ENCODE peak calls at places on chromosomes 16 and 17, in seven cellular contexts. M is stimulated activated CD4-positive, alpha-beta T cell treated with anti-CD3 and anti-CD28 coated beads, Interleukin-1b, Interleukin-23, amount 100 ng/mL, for 1 hour; Y is CD8-positive, alpha-beta memory T cell; T is Calu3; K is mucosa of descending colon; U is substantia nigra; S is HT1080. P is an unnamed sample.

GRCh38 chr17:44942456-44942855 is 5.1 kb downstream of the KIF18B start:
- DNase-seq in M (no peak), Y (no peak), T (no peak), K (no peak), U (no peak), S (no peak), P (no peak)

GRCh38 chr17:72056727-72057290 is 64.0 kb upstream of the SOX9 start:
- DNase-seq in M (no peak), Y (no peak), T (no peak), K (no peak), U (no peak), S (no peak), P (no peak)

GRCh38 chr17:57911834-57912673 is 43.2 kb downstream of the CUEDC1 start:
- DNase-seq in M (no peak), Y (no peak), T (peak; percentile 88), K (peak; percentile 94), U (peak; percentile 82), S (no peak), P (peak; percentile 97)

GRCh38 chr16:83682858-83683235 is 124.9 kb upstream of the HSBP1 start:
- DNase-seq in M (no peak), Y (no peak), T (no peak), K (no peak), U (no peak), S (no peak), P (no peak)

GRCh38 chr16:72043058-72043457 is 11.2 kb upstream of the HP start:
- DNase-seq in M (no peak), Y (no peak), T (no peak), K (no peak), U (no peak), S (no peak), P (no peak)

GRCh38 chr16:31253642-31254045 is 6.1 kb upstream of the ITGAM start:
- DNase-seq in M (no peak), Y (no peak), T (no peak), K (no peak), U (no peak), S (peak; percentile 12), P (peak; percentile 27)

GRCh38 chr17:78745407-78746088 is 36.5 kb downstream of the CYTH1 start:
- DNase-seq in M (no peak), Y (peak; percentile 27), T (peak; percentile 38), K (no peak), U (no peak), S (no peak), P (no peak)

GRCh38 chr16:77591347-77591746 is 131.0 kb upstream of the NUDT7 start:
- DNase-seq in M (no peak), Y (no peak), T (no peak), K (no peak), U (no peak), S (no peak), P (no peak)

GRCh38 chr17:66689192-66689591 is 145.7 kb upstream of the CACNG5 start:
- DNase-seq in M (no peak), Y (no peak), T (no peak), K (no peak), U (no peak), S (no peak), P (no peak)

GRCh38 chr16:716250-716607 is 1.3 kb downstream of the METRN start:
- DNase-seq in M (no peak), Y (no peak), T (peak; percentile 77), K (no peak), U (peak; percentile 76), S (no peak), P (peak; percentile 48)

GRCh38 chr16:20868890-20869289 is 31.3 kb downstream of the DCUN1D3 start:
- DNase-seq in M (no peak), Y (no peak), T (peak; percentile 62), K (peak; percentile 86), U (peak; percentile 43), S (peak; percentile 71), P (peak; percentile 91)

GRCh38 chr17:74962622-74963394 is 9.8 kb downstream of the HID1 start:
- DNase-seq in M (no peak), Y (no peak), T (no peak), K (no peak), U (peak; percentile 30), S (no peak), P (no peak)

GRCh38 chr17:81509048-81509686 is 3.4 kb downstream of the ACTG1 start:
- DNase-seq in M (no peak), Y (no peak), T (no peak), K (no peak), U (no peak), S (peak; percentile 63), P (no peak)

GRCh38 chr16:2969545-2970521 is 685 bp downstream of the PAQR4 start:
- DNase-seq in M (no peak), Y (peak; percentile 55), T (peak; percentile 92), K (peak; percentile 82), U (peak; percentile 31), S (peak; percentile 78), P (peak; percentile 69)

GRCh38 chr17:74730491-74731346 is 6.3 kb upstream of the RAB37 start:
- DNase-seq in M (no peak), Y (peak; percentile 61), T (no peak), K (no peak), U (no peak), S (no peak), P (no peak)

GRCh38 chr16:50705436-50706110 is 12.2 kb downstream of the NOD2 start:
- DNase-seq in M (no peak), Y (no peak), T (no peak), K (no peak), U (no peak), S (no peak), P (no peak)

GRCh38 chr16:56113223-56113622 is 78.1 kb upstream of the GNAO1 start:
- DNase-seq in M (no peak), Y (no peak), T (no peak), K (no peak), U (no peak), S (no peak), P (no peak)

GRCh38 chr17:3127451-3127850 is at the start of gene OR1G1:
- DNase-seq in M (no peak), Y (no peak), T (no peak), K (no peak), U (no peak), S (no peak), P (no peak)

GRCh38 chr16:88464447-88465318 is 11.6 kb downstream of the ZFPM1 start:
- DNase-seq in M (no peak), Y (no peak), T (no peak), K (no peak), U (no peak), S (no peak), P (no peak)

GRCh38 chr17:75289832-75290337 is 652 bp upstream of the SLC25A19 start:
- DNase-seq in M (peak; percentile 7), Y (peak; percentile 42), T (peak; percentile 31), K (peak; percentile 79), U (no peak), S (no peak), P (peak; percentile 67)

GRCh38 chr17:73723317-73723716 is 79.1 kb upstream of the SDK2 start:
- DNase-seq in M (no peak), Y (no peak), T (no peak), K (no peak), U (no peak), S (no peak), P (no peak)

GRCh38 chr17:12342161-12342560 is 321.5 kb downstream of the MAP2K4 start:
- DNase-seq in M (no peak), Y (no peak), T (no peak), K (no peak), U (no peak), S (no peak), P (no peak)

GRCh38 chr17:8122391-8122922 is 1.4 kb downstream of the HES7 start:
- DNase-seq in M (no peak), Y (no peak), T (no peak), K (no peak), U (no peak), S (peak; percentile 51), P (no peak)

GRCh38 chr16:19785512-19786130 is 67.5 kb downstream of the IQCK start:
- DNase-seq in M (no peak), Y (no peak), T (no peak), K (no peak), U (no peak), S (no peak), P (no peak)

GRCh38 chr17:1398900-1399299 is 1.1 kb downstream of the YWHAE start:
- DNase-seq in M (no peak), Y (no peak), T (no peak), K (no peak), U (peak; percentile 32), S (no peak), P (no peak)

GRCh38 chr17:59149051-59149450 is 5.9 kb downstream of the SKA2 start:
- DNase-seq in M (no peak), Y (no peak), T (no peak), K (no peak), U (no peak), S (peak; percentile 65), P (no peak)

GRCh38 chr16:57432989-57433388 is 14.2 kb downstream of the CIAPIN1 start:
- DNase-seq in M (no peak), Y (no peak), T (no peak), K (no peak), U (no peak), S (no peak), P (peak; percentile 11)

GRCh38 chr17:33330877-33331276 is 37.8 kb upstream of the ASIC2 start:
- DNase-seq in M (no peak), Y (no peak), T (no peak), K (no peak), U (no peak), S (no peak), P (no peak)

GRCh38 chr17:8068736-8069586 is 18.6 kb downstream of the ALOX12B start:
- DNase-seq in M (no peak), Y (no peak), T (peak; percentile 35), K (peak; percentile 72), U (no peak), S (no peak), P (no peak)

GRCh38 chr16:14509675-14510132 is 120.4 kb downstream of the PARN start:
- DNase-seq in M (no peak), Y (no peak), T (no peak), K (no peak), U (no peak), S (no peak), P (no peak)

GRCh38 chr17:4786111-4786491 is at the start of gene VMO1:
- DNase-seq in M (no peak), Y (no peak), T (no peak), K (peak; percentile 55), U (no peak), S (no peak), P (no peak)

GRCh38 chr16:58678716-58679115 is 5.9 kb downstream of the SLC38A7 start:
- DNase-seq in M (no peak), Y (no peak), T (peak; percentile 30), K (no peak), U (peak; percentile 13), S (peak; percentile 35), P (no peak)

GRCh38 chr17:16942141-16943031 is 29.5 kb downstream of the TNFRSF13B start:
- DNase-seq in M (no peak), Y (no peak), T (no peak), K (no peak), U (no peak), S (no peak), P (no peak)

GRCh38 chr17:38885728-38886642 is 16.1 kb downstream of the LASP1 start:
- DNase-seq in M (no peak), Y (no peak), T (no peak), K (no peak), U (no peak), S (no peak), P (no peak)

GRCh38 chr17:53626286-53626685 is 196.4 kb upstream of the KIF2B start:
- DNase-seq in M (no peak), Y (no peak), T (no peak), K (no peak), U (no peak), S (peak; percentile 82), P (no peak)

GRCh38 chr17:2351269-2351668 is 14.0 kb downstream of the SGSM2 start:
- DNase-seq in M (no peak), Y (no peak), T (no peak), K (no peak), U (no peak), S (no peak), P (no peak)